ENCODE peak calls at places on chromosomes 5 and 9, in ten cellular contexts. Q is thyroid gland; H is OCI-LY7; P is left ventricle myocardium inferior; R is fibroblast of lung; M is HCT116; J is endodermal cell; K is heart right ventricle; L is breast epithelium; N is CD8-positive, alpha-beta T cell. X is an unnamed sample.

GRCh38 chr9:120918931-120919638 is 7.5 kb downstream of the TRAF1 start:
- DNase-seq in L (no peak), K (no peak), Q (no peak), R (no peak), P (no peak), N (no peak), M (no peak), H (no peak), J (no peak), X (no peak)

GRCh38 chr9:71909887-71910601 is 949 bp downstream of the ABHD17B start:
- DNase-seq in Q (peak), R (peak), K (peak), H (peak), N (no peak), P (peak), L (peak), J (peak), M (no peak), X (peak)

GRCh38 chr5:140207250-140207954 is 32.4 kb downstream of the CYSTM1 start:
- DNase-seq in K (no peak), R (no peak), J (no peak), M (no peak), H (no peak), L (no peak), Q (no peak), N (no peak), P (no peak), X (no peak)

GRCh38 chr9:99730063-99730462 is 91.6 kb upstream of the NR4A3 start:
- DNase-seq in M (no peak), L (no peak), J (no peak), P (no peak), H (no peak), R (no peak), N (no peak), K (no peak), Q (no peak), X (no peak)

GRCh38 chr5:95610546-95610945 is 9.3 kb upstream of the GPR150 start:
- DNase-seq in R (no peak), Q (no peak), H (no peak), K (no peak), L (no peak), M (no peak), N (no peak), P (no peak), J (no peak), X (no peak)

GRCh38 chr9:126395439-126396212 is 69.0 kb downstream of the MVB12B start:
- DNase-seq in J (no peak), M (peak), P (no peak), R (peak), N (no peak), L (no peak), H (no peak), Q (no peak), K (no peak), X (peak)

GRCh38 chr9:70043689-70044449 is at the start of gene MAMDC2:
- DNase-seq in P (peak), J (peak), R (peak), K (peak), Q (peak), H (no peak), N (no peak), M (no peak), L (peak), X (no peak)

GRCh38 chr9:127910613-127911205 is 6.1 kb downstream of the ST6GALNAC4 start:
- DNase-seq in M (no peak), N (no peak), H (no peak), J (no peak), P (no peak), K (no peak), R (peak), L (no peak), Q (no peak), X (no peak)

GRCh38 chr5:435961-436640 is 6.9 kb upstream of the EXOC3 start:
- DNase-seq in R (peak), L (no peak), M (no peak), Q (no peak), N (no peak), P (no peak), K (no peak), H (no peak), J (peak), X (no peak)

GRCh38 chr9:16484178-16484577 is 386.3 kb downstream of the BNC2 start:
- DNase-seq in H (no peak), M (no peak), P (no peak), K (no peak), N (no peak), Q (no peak), J (no peak), L (no peak), R (no peak), X (no peak)

GRCh38 chr9:77449177-77450092 is 198.7 kb downstream of the GNA14 start:
- DNase-seq in N (no peak), M (no peak), J (no peak), K (no peak), H (no peak), L (no peak), R (peak), P (no peak), Q (no peak), X (peak)

GRCh38 chr5:135262364-135262763 is 136.7 kb downstream of the MACROH2A1 start:
- DNase-seq in J (no peak), P (no peak), K (no peak), N (no peak), Q (no peak), L (no peak), R (no peak), M (no peak), H (no peak), X (no peak)

GRCh38 chr5:130034872-130035271 is 130.6 kb downstream of the CHSY3 start:
- DNase-seq in R (peak), N (no peak), M (no peak), K (no peak), P (no peak), H (no peak), L (no peak), Q (no peak), J (no peak), X (peak)

GRCh38 chr9:134688231-134688630 is 46.6 kb downstream of the COL5A1 start:
- DNase-seq in Q (no peak), J (no peak), H (no peak), N (no peak), R (no peak), K (no peak), P (no peak), L (no peak), M (no peak), X (no peak)

GRCh38 chr5:160269017-160269416 is 39.7 kb downstream of the FABP6 start:
- DNase-seq in K (peak), J (no peak), Q (peak), H (no peak), L (peak), M (no peak), R (peak), P (peak), N (no peak), X (peak)

GRCh38 chr5:28729067-28729466 is 1690.7 kb upstream of the CDH9 start:
- DNase-seq in K (no peak), H (no peak), J (no peak), L (no peak), R (no peak), Q (no peak), P (no peak), N (no peak), M (no peak), X (no peak)

GRCh38 chr9:85248514-85249312 is 493.0 kb downstream of the AGTPBP1 start:
- DNase-seq in K (no peak), J (peak), M (no peak), N (no peak), L (no peak), Q (no peak), P (no peak), H (no peak), R (no peak), X (peak)

GRCh38 chr9:114047717-114048116 is 30.4 kb downstream of the AMBP start:
- DNase-seq in J (peak), Q (peak), H (peak), M (peak), L (peak), K (no peak), N (no peak), P (no peak), R (peak), X (peak)

GRCh38 chr5:10856646-10857332 is 95.8 kb upstream of the DAP start:
- DNase-seq in M (no peak), P (peak), J (peak), L (peak), N (no peak), H (peak), K (peak), Q (peak), R (peak), X (peak)

GRCh38 chr5:149594206-149594895 is 13.1 kb downstream of the ARHGEF37 start:
- DNase-seq in P (no peak), J (peak), K (no peak), R (no peak), M (no peak), H (no peak), L (no peak), N (no peak), Q (no peak), X (no peak)

GRCh38 chr5:138990986-138991645 is 116.0 kb upstream of the LRRTM2 start:
- DNase-seq in Q (no peak), L (no peak), H (no peak), N (peak), K (no peak), P (no peak), R (no peak), J (peak), M (no peak), X (no peak)

GRCh38 chr5:130532786-130533185 is 628.5 kb downstream of the CHSY3 start:
- DNase-seq in L (no peak), N (no peak), R (no peak), Q (no peak), M (no peak), P (no peak), K (no peak), J (no peak), H (no peak), X (no peak)

GRCh38 chr5:133512896-133513295 is 99.4 kb downstream of the FSTL4 start:
- DNase-seq in L (no peak), R (no peak), Q (no peak), P (no peak), M (no peak), J (peak), H (no peak), N (no peak), K (no peak), X (no peak)

GRCh38 chr9:124790301-124790700 is 13.4 kb downstream of the OLFML2A start:
- DNase-seq in N (no peak), K (no peak), J (no peak), M (no peak), Q (no peak), H (no peak), R (no peak), L (no peak), P (no peak), X (no peak)

GRCh38 chr5:157886796-157887380 is 27.9 kb upstream of the CLINT1 start:
- DNase-seq in J (no peak), Q (no peak), K (no peak), N (no peak), M (no peak), L (no peak), P (no peak), H (no peak), R (no peak), X (no peak)

GRCh38 chr5:73955447-73955846 is 329.5 kb downstream of the ARHGEF28 start:
- DNase-seq in N (no peak), K (no peak), J (no peak), L (no peak), R (no peak), H (no peak), Q (no peak), M (no peak), P (no peak), X (no peak)

GRCh38 chr9:99356512-99356971 is 134.5 kb downstream of the SEC61B start:
- DNase-seq in L (no peak), R (peak), P (peak), K (peak), Q (no peak), N (no peak), J (no peak), H (no peak), M (no peak), X (no peak)

GRCh38 chr5:15803280-15803679 is 303.3 kb downstream of the FBXL7 start:
- DNase-seq in P (no peak), L (no peak), N (no peak), R (no peak), M (no peak), J (no peak), Q (no peak), H (no peak), K (no peak), X (no peak)

GRCh38 chr9:4292781-4293180 is 7.1 kb downstream of the GLIS3 start:
- DNase-seq in L (no peak), P (no peak), Q (no peak), N (no peak), R (no peak), J (no peak), M (no peak), H (no peak), K (no peak), X (no peak)

GRCh38 chr9:122005597-122005996 is 87.5 kb downstream of the TTLL11 start:
- DNase-seq in R (peak), N (no peak), H (no peak), K (no peak), L (no peak), J (peak), Q (no peak), P (no peak), M (no peak), X (peak)

GRCh38 chr9:26756881-26757280 is 135.7 kb downstream of the CAAP1 start:
- DNase-seq in H (no peak), Q (no peak), K (no peak), L (no peak), M (no peak), N (no peak), R (no peak), J (no peak), P (no peak), X (no peak)

GRCh38 chr9:93531374-93531773 is 45.0 kb upstream of the PHF2 start:
- DNase-seq in H (peak), R (no peak), N (peak), L (no peak), Q (peak), P (no peak), M (no peak), K (no peak), J (no peak), X (no peak)

GRCh38 chr5:86807046-86807712 is 189.4 kb downstream of the COX7C start:
- DNase-seq in K (no peak), N (no peak), M (no peak), L (no peak), H (no peak), R (no peak), P (no peak), J (no peak), Q (no peak), X (no peak)
- TF ChIP-seq CTCF in K (no peak), N (no peak), M (no peak), L (no peak), H (peak), R (no peak), P (no peak), J (peak), Q (no peak), X (no peak)

DNA sequence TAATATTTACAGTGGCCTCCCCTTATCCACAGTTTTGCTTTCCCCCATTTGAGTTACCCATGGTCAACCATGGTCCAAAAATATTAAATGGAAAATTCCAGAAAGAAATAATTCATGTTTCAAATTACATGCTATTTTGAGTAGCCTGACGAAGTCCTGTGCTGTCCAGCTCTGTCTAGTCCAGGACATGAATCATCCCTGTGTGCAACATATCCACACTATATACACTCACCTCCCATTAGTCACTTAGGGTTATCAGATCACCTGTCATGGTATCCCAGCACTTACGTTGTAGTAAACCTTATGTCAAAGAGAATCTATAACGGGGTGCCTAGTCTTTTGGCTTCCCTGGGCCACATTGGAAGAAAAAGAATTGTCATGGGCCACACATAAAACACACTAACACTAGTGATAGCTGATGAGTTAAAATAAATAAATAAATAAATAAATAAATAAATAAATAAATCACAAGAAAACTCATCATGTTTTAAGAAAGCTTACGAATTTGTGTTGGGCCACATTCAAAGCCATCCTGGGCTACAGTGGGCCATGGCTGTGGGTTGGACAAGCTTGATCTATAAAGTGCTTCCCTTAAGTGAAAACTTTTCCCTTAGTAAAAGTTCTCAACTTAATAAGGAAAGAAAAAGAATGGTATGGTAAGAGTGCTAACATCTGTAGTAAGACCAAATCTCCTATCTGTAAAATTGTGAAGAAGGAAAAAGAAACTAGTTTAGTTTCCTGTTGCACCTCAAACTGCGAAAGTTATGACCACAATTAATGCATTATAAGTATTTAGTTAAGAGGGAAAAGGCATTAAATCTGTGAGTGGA is 15.9 kb upstream of the OMD start:
- DNase-seq in M (no peak), R (peak), L (no peak), K (no peak), H (no peak), P (no peak), N (no peak), J (no peak), Q (no peak), X (peak)
- H3K27ac ChIP-seq in M (no peak), R (no peak), L (no peak), K (peak), H (no peak), P (no peak), N (no peak), J (no peak), Q (no peak), X (no peak)

GRCh38 chr5:146632620-146633019 is 116.6 kb upstream of the GPR151 start:
- DNase-seq in Q (no peak), H (no peak), P (no peak), M (no peak), R (no peak), N (no peak), L (no peak), J (no peak), K (no peak), X (no peak)
- TF ChIP-seq CTCF in Q (no peak), H (no peak), P (no peak), M (no peak), R (no peak), N (no peak), L (no peak), J (no peak), K (no peak), X (no peak)

DNA sequence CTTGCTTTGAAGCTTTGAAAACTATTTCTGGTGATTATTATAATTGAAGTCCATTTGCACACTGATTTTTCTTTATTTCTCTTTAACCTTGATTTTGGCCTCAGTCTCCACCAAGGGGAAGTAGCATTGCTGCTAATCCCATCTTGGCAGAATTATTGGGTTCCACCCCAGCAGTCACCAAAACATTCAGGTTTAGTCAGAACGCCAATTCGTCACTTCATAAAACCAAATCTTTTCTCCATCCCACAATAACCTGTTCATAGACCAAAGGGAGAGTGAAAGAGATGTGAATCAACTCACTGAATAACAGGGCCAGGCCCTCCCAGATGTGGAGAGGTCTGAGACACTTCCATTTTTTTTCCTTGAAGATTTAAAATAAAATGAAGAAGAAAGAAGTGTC is 95.1 kb upstream of the VCAN start:
- DNase-seq in Q (no peak), P (no peak), L (no peak), M (no peak), N (no peak), R (no peak), H (no peak), K (no peak), J (no peak), X (no peak)
- H3K27ac ChIP-seq in Q (no peak), P (peak), L (peak), M (no peak), N (no peak), R (peak), H (no peak), K (peak), J (no peak), X (no peak)

GRCh38 chr9:82891321-82891720 is 171.6 kb downstream of the RASEF start:
- DNase-seq in L (no peak), Q (no peak), P (no peak), M (no peak), J (no peak), R (no peak), N (no peak), K (no peak), H (no peak), X (no peak)
- TF ChIP-seq CTCF in L (no peak), Q (no peak), P (no peak), M (no peak), J (no peak), R (no peak), N (no peak), K (no peak), H (no peak), X (no peak)

GRCh38 chr5:132476853-132477729 is 13.5 kb downstream of the IRF1 start:
- DNase-seq in K (no peak), P (peak), Q (peak), M (no peak), J (peak), H (no peak), R (no peak), N (no peak), L (no peak), X (no peak)
- H3K27ac ChIP-seq in K (peak), P (peak), Q (no peak), M (no peak), J (no peak), H (no peak), R (no peak), N (no peak), L (peak), X (no peak)

GRCh38 chr5:54765327-54765726 is 220.1 kb downstream of the ESM1 start:
- DNase-seq in M (no peak), R (no peak), L (no peak), N (no peak), P (no peak), H (no peak), K (no peak), Q (no peak), J (no peak), X (no peak)

GRCh38 chr5:54764102-54764501 is 221.3 kb downstream of the ESM1 start:
- DNase-seq in H (no peak), P (no peak), J (no peak), K (no peak), N (no peak), L (no peak), Q (no peak), R (no peak), M (no peak), X (no peak)

GRCh38 chr5:54764691-54765090 is 220.7 kb downstream of the ESM1 start:
- DNase-seq in P (no peak), K (no peak), J (no peak), L (no peak), H (no peak), M (no peak), N (no peak), R (no peak), Q (no peak), X (no peak)

GRCh38 chr5:54769072-54769471 is 216.3 kb downstream of the ESM1 start:
- DNase-seq in P (no peak), N (no peak), M (no peak), L (no peak), K (no peak), H (peak), Q (peak), J (peak), R (no peak), X (no peak)

DNA sequence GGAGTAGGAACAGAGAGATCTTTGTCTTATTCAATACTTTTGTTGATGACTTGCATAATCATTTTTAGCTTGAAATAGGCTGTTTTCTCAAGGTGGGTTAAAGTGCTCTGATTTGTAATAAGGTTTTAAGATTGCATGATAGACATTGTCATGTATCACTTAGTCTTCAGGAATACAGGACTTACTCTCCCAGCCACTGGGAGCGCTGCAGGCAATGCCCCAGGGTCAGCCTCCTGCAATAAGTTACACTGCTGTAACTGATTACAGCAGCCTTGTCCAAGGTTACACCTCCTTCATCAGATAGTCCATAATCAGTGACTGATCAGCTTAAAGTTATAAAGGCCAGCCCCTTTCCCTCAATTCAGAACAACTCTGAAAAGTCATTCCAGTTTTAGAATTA is 218.6 kb downstream of the ESM1 start:
- DNase-seq in H (peak), R (no peak), L (no peak), P (no peak), N (no peak), Q (no peak), J (no peak), M (no peak), K (no peak), X (no peak)
- TF ChIP-seq CTCF in H (peak), R (no peak), L (no peak), P (no peak), N (no peak), Q (no peak), J (peak), M (peak), K (no peak), X (peak)

X was measured in brain microvascular endothelial cell.